ENCODE peak calls at places on chromosomes 4 and X, in four cellular contexts. T, C, I and Z are unnamed samples.
A peak's percentile ranks its signal among the peaks of the same experiment; 100 is the strongest.

GRCh38 chr4:184688447-184688846 is 38.9 kb downstream of the PRIMPOL start:
- DNase-seq in T (peak; percentile 68), C (peak; percentile 95), I (no peak), Z (peak; percentile 92)

GRCh38 chrX:74536142-74537010 is 78.0 kb downstream of the RLIM start:
- DNase-seq in T (peak; percentile 89), C (peak; percentile 83), I (peak; percentile 88), Z (peak; percentile 53)

GRCh38 chr4:105092356-105092755 is 54.3 kb upstream of the TET2 start:
- DNase-seq in T (peak; percentile 93), C (peak; percentile 85), I (no peak), Z (peak; percentile 6)

GRCh38 chrX:23742174-23742692 is 843 bp downstream of the ACOT9 start:
- DNase-seq in T (peak; percentile 82), C (peak; percentile 74), I (peak; percentile 35), Z (peak; percentile 50)

GRCh38 chr4:31356839-31357238 is 636.7 kb downstream of the PCDH7 start:
- DNase-seq in T (no peak), C (no peak), I (no peak), Z (no peak)

GRCh38 chrX:129738466-129739308 is at the start of gene XPNPEP2:
- DNase-seq in T (peak; percentile 80), C (peak; percentile 18), I (peak; percentile 34), Z (no peak)

GRCh38 chrX:74906427-74906826 is 18.8 kb downstream of the NEXMIF start:
- DNase-seq in T (no peak), C (no peak), I (no peak), Z (no peak)

GRCh38 chr4:156763511-156763910 is 208.1 kb downstream of the PDGFC start:
- DNase-seq in T (peak; percentile 82), C (peak; percentile 43), I (no peak), Z (no peak)

GRCh38 chr4:168528131-168528949 is 31.5 kb downstream of the PALLD start:
- DNase-seq in T (no peak), C (peak; percentile 62), I (no peak), Z (peak; percentile 54)

GRCh38 chrX:115966920-115967319 is 203.6 kb upstream of the AGTR2 start:
- DNase-seq in T (no peak), C (no peak), I (no peak), Z (no peak)

GRCh38 chr4:119039779-119040178 is 95.9 kb upstream of the MYOZ2 start:
- DNase-seq in T (no peak), C (no peak), I (no peak), Z (no peak)
- TF ChIP-seq CTCF in T (no peak), C (peak; percentile 25), I (peak; percentile 32), Z (peak; percentile 42)

GRCh38 chr4:1896658-1896991 is 25.4 kb downstream of the NSD2 start:
- DNase-seq in T (no peak), C (no peak), I (no peak), Z (no peak)
- H3K36me3 ChIP-seq in T (peaks cover 8% of the 10 kb centered on the region), C (peaks cover 8% of the 10 kb centered on the region), I (peaks cover 10% of the 10 kb centered on the region), Z (peaks cover 4% of the 10 kb centered on the region)

DNA sequence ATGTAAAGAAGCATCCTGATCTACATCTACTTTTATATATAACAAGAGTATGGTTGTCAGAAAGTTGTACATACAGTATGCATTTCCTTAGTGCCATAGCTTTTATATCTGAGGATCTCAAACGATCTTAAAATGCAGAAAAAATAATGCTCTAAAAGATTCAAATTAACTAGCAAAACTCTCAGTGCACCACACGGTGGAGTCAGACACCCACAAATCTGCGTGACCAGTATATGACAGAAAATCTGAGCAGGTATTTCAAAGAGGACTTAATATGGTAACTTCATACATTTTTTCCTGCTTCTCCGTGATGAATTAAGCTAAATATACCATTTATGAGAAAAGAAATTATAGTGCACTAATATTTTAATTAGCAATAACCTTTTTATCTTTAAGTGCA is 803.0 kb downstream of the DMD start:
- DNase-seq in T (peak; percentile 42), C (no peak), I (no peak), Z (no peak)
- TF ChIP-seq CTCF in T (peak; percentile 35), C (peak; percentile 13), I (no peak), Z (peak; percentile 35)

GRCh38 chrX:124098089-124098488 is 136.6 kb downstream of the STAG2 start:
- DNase-seq in T (peak; percentile 56), C (peak; percentile 51), I (no peak), Z (no peak)

GRCh38 chrX:124093222-124093621 is 131.7 kb downstream of the STAG2 start:
- DNase-seq in T (no peak), C (no peak), I (no peak), Z (no peak)

GRCh38 chrX:124097116-124097515 is 135.6 kb downstream of the STAG2 start:
- DNase-seq in T (no peak), C (no peak), I (no peak), Z (no peak)
- H3K36me3 ChIP-seq in T (no peaks in the 10 kb centered on the region), C (peaks cover 2% of the 10 kb centered on the region), I (peaks cover 91% of the 10 kb centered on the region), Z (no peaks in the 10 kb centered on the region)

GRCh38 chrX:17435476-17435875 is 60.5 kb downstream of the NHS start:
- DNase-seq in T (no peak), C (no peak), I (no peak), Z (no peak)
- TF ChIP-seq CTCF in T (no peak), C (no peak), I (no peak), Z (no peak)

GRCh38 chrX:71454222-71454621 is 78.7 kb upstream of the OGT start:
- DNase-seq in T (no peak), C (peak; percentile 42), I (no peak), Z (peak; percentile 50)
- H3K36me3 ChIP-seq in T (peaks cover 2% of the 10 kb centered on the region), C (peaks cover 21% of the 10 kb centered on the region), I (peaks cover 75% of the 10 kb centered on the region), Z (peaks cover 10% of the 10 kb centered on the region)

GRCh38 chr4:77432702-77433101 is 172.9 kb upstream of the CXCL13 start:
- DNase-seq in T (no peak), C (no peak), I (no peak), Z (no peak)
- TF ChIP-seq CTCF in T (no peak), C (no peak), I (no peak), Z (peak; percentile 13)

GRCh38 chrX:128425546-128425945 is 373.3 kb upstream of the ACTRT1 start:
- DNase-seq in T (no peak), C (no peak), I (no peak), Z (no peak)
- H3K36me3 ChIP-seq in T (no peaks in the 10 kb centered on the region), C (no peaks in the 10 kb centered on the region), I (no peaks in the 10 kb centered on the region), Z (no peaks in the 10 kb centered on the region)

GRCh38 chrX:122113896-122114295 is 1066.5 kb downstream of the GLUD2 start:
- DNase-seq in T (no peak), C (no peak), I (no peak), Z (no peak)

GRCh38 chrX:122115604-122116003 is 1068.2 kb downstream of the GLUD2 start:
- DNase-seq in T (no peak), C (no peak), I (no peak), Z (no peak)

GRCh38 chrX:122119361-122119760 is 1064.7 kb upstream of the GRIA3 start:
- DNase-seq in T (no peak), C (no peak), I (no peak), Z (no peak)

DNA sequence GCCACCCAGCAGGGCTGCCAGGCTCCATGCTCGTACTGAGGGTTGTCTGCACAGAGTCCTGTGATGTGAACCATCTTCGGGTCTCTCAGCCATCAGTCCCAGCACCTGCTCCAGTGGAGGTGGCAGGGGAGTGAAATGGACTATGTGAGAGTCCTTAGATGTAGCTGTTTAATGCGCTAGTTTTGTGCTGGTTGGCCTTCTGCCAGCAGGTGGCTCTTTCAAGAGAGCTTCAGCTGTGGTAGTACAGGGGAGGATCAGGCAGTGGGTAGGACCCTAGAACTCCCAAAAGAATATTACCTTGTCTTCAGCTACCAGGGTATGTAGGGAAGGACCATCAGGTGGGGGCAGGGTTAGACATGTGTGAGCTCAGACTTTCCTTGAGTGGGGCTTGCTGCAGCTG is 1066.0 kb downstream of the GLUD2 start:
- DNase-seq in T (no peak), C (no peak), I (no peak), Z (no peak)
- TF ChIP-seq CTCF in T (no peak), C (no peak), I (no peak), Z (no peak)

GRCh38 chr4:110165382-110166285 is 32.8 kb downstream of the ELOVL6 start:
- DNase-seq in T (peak; percentile 50), C (peak; percentile 83), I (no peak), Z (peak; percentile 88)
- H3K36me3 ChIP-seq in T (no peaks in the 10 kb centered on the region), C (no peaks in the 10 kb centered on the region), I (no peaks in the 10 kb centered on the region), Z (no peaks in the 10 kb centered on the region)